ENCODE peak calls at places on chromosome 1, in nine cellular contexts. Q is NCI-H524 treated with DMSO at 0.1 percent for 48 hours; N is C1 segment of cervical spinal cord; D is activated CD4-positive, CD25-positive, alpha-beta regulatory T cell treated with anti-CD3 and anti-CD28 coated beads, Interleukin-2, amount 50 U/mL, for 72 hours; R is choroid plexus epithelial cell; S is endothelial cell; Y is DMS53; I is DMS153; E is stimulated activated CD4-positive, alpha-beta T cell treated with anti-CD3 and anti-CD28 coated beads, Interleukin-4, amount 100 ng/mL, for 4 hours. V is an unnamed sample.

GRCh38 chr1:177741476-177741875 is 228.4 kb downstream of the SEC16B start:
- DNase-seq in Q (no peak), N (no peak), D (no peak), R (no peak), S (no peak), Y (no peak), I (no peak), E (no peak), V (no peak)

GRCh38 chr1:18955442-18956188 is 861 bp downstream of the IFFO2 start:
- DNase-seq in Q (no peak), N (peak), D (peak), R (peak), S (peak), Y (peak), I (peak), E (peak), V (no peak)

GRCh38 chr1:167412072-167412471 is 106.3 kb downstream of the CD247 start:
- DNase-seq in Q (no peak), N (no peak), D (no peak), R (no peak), S (no peak), Y (peak), I (peak), E (no peak), V (no peak)

GRCh38 chr1:28259935-28260802 is 851 bp downstream of the SESN2 start:
- DNase-seq in Q (no peak), N (peak), D (peak), R (peak), S (peak), Y (peak), I (no peak), E (peak), V (peak)

GRCh38 chr1:205133287-205133686 is 11.5 kb upstream of the RBBP5 start:
- DNase-seq in Q (no peak), N (no peak), D (no peak), R (no peak), S (no peak), Y (no peak), I (no peak), E (no peak), V (no peak)

GRCh38 chr1:205199931-205200299 is 11.6 kb downstream of the DSTYK start:
- DNase-seq in Q (no peak), N (no peak), D (no peak), R (no peak), S (no peak), Y (no peak), I (no peak), E (peak), V (no peak)

GRCh38 chr1:23657659-23658275 is 33.8 kb upstream of the RPL11 start:
- DNase-seq in Q (no peak), N (peak), D (peak), R (peak), S (peak), Y (peak), I (peak), E (peak), V (no peak)

GRCh38 chr1:203268901-203269653 is 36.2 kb upstream of the BTG2 start:
- DNase-seq in Q (peak), N (no peak), D (no peak), R (peak), S (peak), Y (peak), I (peak), E (no peak), V (peak)

GRCh38 chr1:234533975-234534876 is 55.2 kb upstream of the TARBP1 start:
- DNase-seq in Q (no peak), N (peak), D (no peak), R (peak), S (no peak), Y (no peak), I (no peak), E (no peak), V (peak)

V was measured in astrocyte.